ENCODE peak calls at places on chromosome 10, in five cellular contexts. U is upper lobe of left lung, Q is keratinocyte, Y is BE2C, K is lower lobe of right lung. Z is an unnamed sample.

GRCh38 chr10:67438605-67439258 is 257.3 kb downstream of the CTNNA3 start:
- DNase-seq in Y (no peak), U (no peak), Q (no peak), K (no peak), Z (no peak)

GRCh38 chr10:60313589-60313952 is 76.1 kb downstream of the ANK3 start:
- DNase-seq in U (no peak), Q (no peak), Y (no peak), K (no peak), Z (no peak)

GRCh38 chr10:36591436-36591835 is 534.0 kb upstream of the ANKRD30A start:
- DNase-seq in U (no peak), Y (no peak), Q (no peak), K (no peak), Z (no peak)

GRCh38 chr10:113665806-113666354 is 2.0 kb upstream of the NRAP start:
- DNase-seq in U (no peak), Q (no peak), Y (no peak), K (no peak), Z (no peak)

GRCh38 chr10:104622598-104623209 is 18.4 kb upstream of the SORCS3 start:
- DNase-seq in Q (peak; percentile 13), Y (no peak), K (no peak), U (no peak), Z (peak; percentile 5)

GRCh38 chr10:124138195-124138882 is 44.9 kb upstream of the CHST15 start:
- DNase-seq in Y (no peak), K (no peak), Q (no peak), U (peak; percentile 14), Z (no peak)

GRCh38 chr10:123381271-123381670 is 227.1 kb downstream of the BUB3 start:
- DNase-seq in Q (no peak), U (no peak), K (no peak), Y (no peak), Z (no peak)

GRCh38 chr10:4243651-4244050 is 458.6 kb upstream of the KLF6 start:
- DNase-seq in U (no peak), Q (peak; percentile 65), K (no peak), Y (no peak), Z (no peak)

GRCh38 chr10:63703740-63704345 is 182.6 kb downstream of the REEP3 start:
- DNase-seq in U (no peak), Y (no peak), K (no peak), Q (no peak), Z (no peak)

GRCh38 chr10:131075218-131075770 is 236.2 kb downstream of the TCERG1L start:
- DNase-seq in Y (no peak), Q (no peak), U (no peak), K (no peak), Z (no peak)

GRCh38 chr10:124063736-124064135 is 29.7 kb downstream of the CHST15 start:
- DNase-seq in K (no peak), U (peak; percentile 39), Y (no peak), Q (no peak), Z (peak; percentile 74)

GRCh38 chr10:6386346-6386745 is 183.6 kb downstream of the PFKFB3 start:
- DNase-seq in Y (no peak), U (peak; percentile 51), Q (no peak), K (peak; percentile 56), Z (no peak)

GRCh38 chr10:14617850-14618249 is 156.8 kb downstream of the FAM107B start:
- DNase-seq in U (no peak), Y (no peak), K (no peak), Q (no peak), Z (no peak)

GRCh38 chr10:124291009-124291671 is 127.6 kb downstream of the OAT start:
- DNase-seq in Y (no peak), Q (no peak), K (peak; percentile 82), U (peak; percentile 66), Z (no peak)

GRCh38 chr10:68125770-68126169 is 16.5 kb downstream of the MYPN start:
- DNase-seq in Y (no peak), K (no peak), Q (no peak), U (no peak), Z (no peak)

GRCh38 chr10:14742815-14743214 is 31.9 kb downstream of the FAM107B start:
- DNase-seq in Q (no peak), Y (no peak), U (no peak), K (no peak), Z (peak; percentile 73)

GRCh38 chr10:29078919-29079318 is 210.0 kb upstream of the LYZL1 start:
- DNase-seq in K (no peak), Y (no peak), Q (no peak), U (no peak), Z (no peak)

GRCh38 chr10:71033396-71033980 is 145.1 kb upstream of the PCBD1 start:
- DNase-seq in K (no peak), Q (no peak), U (no peak), Y (no peak), Z (no peak)

GRCh38 chr10:60960913-60961312 is 16.9 kb upstream of the RHOBTB1 start:
- DNase-seq in U (no peak), Q (no peak), Y (no peak), K (no peak), Z (peak; percentile 24)

GRCh38 chr10:13560597-13560996 is 26.2 kb upstream of the PRPF18 start:
- DNase-seq in Q (no peak), Y (no peak), U (no peak), K (no peak), Z (no peak)

GRCh38 chr10:124238367-124238766 is 145.0 kb upstream of the CHST15 start:
- DNase-seq in U (no peak), K (no peak), Y (no peak), Q (peak; percentile 28), Z (no peak)

GRCh38 chr10:1206101-1206500 is 149.9 kb downstream of the WDR37 start:
- DNase-seq in Y (no peak), U (no peak), Q (no peak), K (no peak), Z (no peak)

GRCh38 chr10:4138146-4138721 is 353.2 kb upstream of the KLF6 start:
- DNase-seq in U (no peak), K (no peak), Y (no peak), Q (no peak), Z (no peak)

GRCh38 chr10:95279042-95279820 is 11.6 kb downstream of the PDLIM1 start:
- DNase-seq in U (no peak), Y (no peak), K (no peak), Q (no peak), Z (no peak)

GRCh38 chr10:101236376-101237079 is 7.3 kb upstream of the LBX1 start:
- DNase-seq in K (no peak), U (no peak), Y (no peak), Q (no peak), Z (no peak)

GRCh38 chr10:45373003-45373782 is 823 bp upstream of the ALOX5 start:
- DNase-seq in K (peak; percentile 62), U (no peak), Q (no peak), Y (no peak), Z (peak; percentile 75)

GRCh38 chr10:48594371-48594770 is 10.5 kb downstream of the ARHGAP22 start:
- DNase-seq in Q (no peak), U (no peak), Y (no peak), K (no peak), Z (no peak)

DNA sequence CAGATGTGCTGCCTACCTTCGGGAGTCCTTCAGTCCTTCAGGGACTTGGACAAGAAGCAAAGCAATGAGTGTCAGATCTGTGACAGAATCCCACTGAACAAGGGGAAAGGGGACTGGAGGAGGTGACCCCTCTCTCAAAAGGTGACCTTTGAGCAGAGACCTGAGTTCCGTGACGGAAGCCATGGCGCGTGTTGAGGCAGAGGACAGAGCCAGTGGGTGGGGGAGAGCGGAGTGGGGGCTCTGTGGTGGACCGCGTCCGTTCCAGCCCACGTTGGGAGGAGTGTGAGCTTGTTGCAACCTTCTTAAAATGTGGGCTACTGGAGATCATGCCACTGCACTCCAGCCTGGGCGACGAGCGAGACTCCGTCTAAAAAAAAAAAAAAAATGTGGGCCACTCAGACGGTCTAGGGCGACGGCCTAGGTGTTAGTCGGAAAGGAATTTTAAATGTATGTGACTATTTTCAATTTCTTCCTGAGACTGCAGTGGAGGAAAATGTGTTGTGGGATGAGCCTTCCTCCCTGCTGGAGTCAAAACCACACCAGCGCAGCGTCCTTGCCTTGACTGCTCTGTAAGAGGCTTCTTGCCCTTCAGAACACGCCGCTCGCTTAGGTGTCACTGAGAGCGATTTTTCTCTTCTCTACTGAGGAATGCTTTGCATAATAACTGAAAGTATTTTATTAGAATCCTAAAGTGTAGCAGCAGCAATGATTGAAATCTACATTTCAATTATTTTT is 272.7 kb downstream of the CELF2 start:
- DNase-seq in Y (no peak), K (no peak), Q (no peak), U (no peak), Z (no peak)
- H3K36me3 ChIP-seq in Y (no peaks in the 10 kb centered on the region), K (peaks cover 93% of the 10 kb centered on the region), Q (peaks cover 2% of the 10 kb centered on the region), U (peaks cover 76% of the 10 kb centered on the region), Z (no peaks in the 10 kb centered on the region)

DNA sequence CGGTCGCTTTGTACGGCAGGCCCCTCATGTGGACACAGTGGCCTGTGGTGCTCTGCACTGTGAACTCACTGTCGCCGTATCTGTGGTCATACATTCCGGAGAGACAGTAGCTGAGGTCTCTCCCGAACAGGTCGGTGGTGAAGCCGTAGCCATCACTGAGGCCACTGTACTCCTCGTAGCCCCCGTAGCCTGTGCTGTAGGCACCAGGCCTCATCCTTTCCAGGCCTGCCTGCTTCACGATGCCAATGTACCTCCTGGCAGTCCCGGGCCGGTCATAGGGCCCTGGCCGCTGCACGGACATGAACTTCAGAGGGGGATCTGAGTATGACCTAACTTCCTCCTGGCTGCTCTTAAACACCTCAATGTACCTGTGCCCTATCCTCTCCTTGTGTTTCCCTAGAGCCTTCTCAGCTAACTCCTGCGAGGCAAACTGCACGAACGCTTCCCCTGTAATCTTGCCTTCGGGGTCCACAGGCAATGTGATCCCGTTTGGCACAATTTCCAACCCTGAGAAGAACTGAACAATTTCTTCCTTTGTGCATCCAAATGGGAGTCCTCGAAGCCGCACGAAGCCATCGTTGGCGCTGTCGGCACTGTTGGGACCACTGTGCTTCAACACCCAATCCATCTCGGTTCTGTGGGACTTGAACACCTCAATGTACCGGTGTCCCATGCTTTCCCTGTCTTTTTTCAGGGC is 15.7 kb downstream of the FXYD4 start:
- DNase-seq in Y (no peak), K (no peak), U (no peak), Q (no peak), Z (no peak)
- H3K36me3 ChIP-seq in Y (peaks cover 66% of the 10 kb centered on the region), K (peaks cover 75% of the 10 kb centered on the region), U (peaks cover 81% of the 10 kb centered on the region), Q (peaks cover 26% of the 10 kb centered on the region), Z (peaks cover 80% of the 10 kb centered on the region)

DNA sequence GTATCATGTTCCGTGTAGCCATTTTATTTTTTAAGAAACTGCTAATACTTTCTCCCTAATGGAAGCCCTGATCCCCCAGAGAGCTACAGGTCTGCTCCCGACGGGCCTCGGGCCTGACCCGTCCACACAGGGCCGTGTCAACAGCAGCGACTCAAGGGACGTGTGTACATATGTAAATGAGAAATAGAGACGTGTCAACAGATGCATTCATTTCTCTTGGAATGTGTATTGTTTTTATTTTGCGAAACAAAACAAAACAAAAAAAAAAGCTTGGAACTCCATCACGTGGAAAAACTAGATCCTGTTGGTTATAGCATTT is 31.7 kb upstream of the PPIF start:
- DNase-seq in Q (no peak), K (no peak), Y (no peak), U (no peak), Z (no peak)
- H3K36me3 ChIP-seq in Q (peaks cover 7% of the 10 kb centered on the region), K (peaks cover 49% of the 10 kb centered on the region), Y (peaks cover 46% of the 10 kb centered on the region), U (peaks cover 55% of the 10 kb centered on the region), Z (peaks cover 25% of the 10 kb centered on the region)

GRCh38 chr10:119125942-119126341 is 22.0 kb downstream of the DENND10 start:
- DNase-seq in K (no peak), Q (no peak), Y (no peak), U (no peak), Z (no peak)
- H3K36me3 ChIP-seq in K (peaks cover 85% of the 10 kb centered on the region), Q (peaks cover 15% of the 10 kb centered on the region), Y (peaks cover 4% of the 10 kb centered on the region), U (peaks cover 74% of the 10 kb centered on the region), Z (peaks cover 64% of the 10 kb centered on the region)

GRCh38 chr10:97648557-97649404 is 8.3 kb downstream of the PI4K2A start:
- DNase-seq in K (no peak), Y (no peak), Q (peak; percentile 70), U (peak; percentile 36), Z (no peak)
- H3K36me3 ChIP-seq in K (peaks cover 45% of the 10 kb centered on the region), Y (peaks cover 57% of the 10 kb centered on the region), Q (peaks cover 17% of the 10 kb centered on the region), U (peaks cover 49% of the 10 kb centered on the region), Z (peaks cover 40% of the 10 kb centered on the region)